ENCODE peak calls at places on chromosomes 11 and 22, in five cellular contexts. O is HCT116, S is mesendoderm, F is dorsolateral prefrontal cortex, N is heart left ventricle. L is an unnamed sample. For H3K27me3, the result is how much of the 10 kb centered on the place peaks cover.

GRCh38 chr11:117902001-117902855 is 25.8 kb upstream of the FXYD6 start:
- DNase-seq in F (no peak), N (peak), O (no peak), S (no peak), L (no peak)

GRCh38 chr11:99739464-99740089 is 718.8 kb downstream of the CNTN5 start:
- DNase-seq in N (no peak), S (peak), O (no peak), F (no peak), L (peak)

GRCh38 chr11:47352556-47352955 is at the start of gene MYBPC3:
- DNase-seq in F (no peak), S (no peak), O (no peak), N (peak), L (no peak)

GRCh38 chr11:76033699-76034098 is 172.6 kb downstream of the WNT11 start:
- DNase-seq in O (no peak), S (no peak), F (no peak), N (no peak), L (no peak)

GRCh38 chr11:107859459-107860239 is 1.1 kb upstream of the SLC35F2 start:
- DNase-seq in F (no peak), N (peak), O (peak), S (no peak), L (no peak)

GRCh38 chr11:21656065-21656464 is 536.8 kb upstream of the ANO5 start:
- DNase-seq in S (no peak), F (no peak), O (no peak), N (no peak), L (no peak)

GRCh38 chr22:20551805-20552449 is 44.5 kb downstream of the MED15 start:
- DNase-seq in F (peak), S (no peak), N (peak), O (no peak), L (no peak)

GRCh38 chr11:70833011-70833410 is 419.4 kb downstream of the SHANK2 start:
- DNase-seq in S (no peak), N (no peak), O (no peak), F (no peak), L (no peak)

GRCh38 chr11:8017894-8018741 is 31.0 kb downstream of the EIF3F start:
- DNase-seq in F (no peak), S (no peak), N (no peak), O (no peak), L (no peak)

GRCh38 chr22:28027453-28028448 is 108.7 kb upstream of the PITPNB start:
- DNase-seq in F (no peak), N (no peak), S (no peak), O (no peak), L (no peak)

GRCh38 chr11:105046898-105047579 is 1.9 kb upstream of the CARD16 start:
- DNase-seq in O (no peak), N (no peak), F (no peak), S (peak), L (no peak)

GRCh38 chr11:93875637-93876036 is 25.2 kb upstream of the VSTM5 start:
- DNase-seq in F (no peak), S (no peak), N (no peak), O (no peak), L (no peak)

GRCh38 chr11:100602716-100603115 is 84.4 kb upstream of the ARHGAP42 start:
- DNase-seq in F (no peak), N (no peak), S (no peak), O (no peak), L (no peak)

GRCh38 chr11:29184939-29185890 is 831.6 kb downstream of the KCNA4 start:
- DNase-seq in F (no peak), S (peak), N (no peak), O (no peak), L (no peak)

DNA sequence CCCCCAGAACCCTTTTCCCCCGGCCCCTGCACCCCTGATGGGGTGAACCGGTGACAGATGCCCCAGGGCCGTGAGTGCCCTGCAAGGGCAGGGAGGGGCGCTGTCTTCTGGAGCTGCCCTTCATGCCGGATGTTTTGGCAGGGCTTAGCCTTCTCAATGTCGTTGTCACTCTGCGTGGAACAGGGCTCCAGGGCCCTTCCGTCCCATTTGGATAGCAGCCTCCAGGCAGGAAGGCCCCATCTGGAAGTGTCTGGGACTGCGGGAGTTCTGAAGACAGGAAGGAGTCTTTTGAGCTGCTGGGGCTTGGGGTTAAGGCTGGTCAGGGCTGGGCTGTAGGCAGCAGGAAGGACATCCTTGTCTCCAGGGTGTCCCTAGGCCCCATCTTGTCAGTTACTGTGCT is 4.6 kb downstream of the FRMD8 start:
- DNase-seq in S (peak), F (no peak), N (peak), O (no peak), L (no peak)
- H3K4me3 ChIP-seq in S (no peak), F (peak), N (peak), O (no peak), L (no peak)

GRCh38 chr11:72657356-72657755 is 16.9 kb downstream of the PDE2A start:
- DNase-seq in F (no peak), N (no peak), O (no peak), S (no peak), L (no peak)
- H3K27me3 ChIP-seq in F (under half), N (under half), O (under half), S (under half), L (under half)

GRCh38 chr11:1521382-1522080 is 35.0 kb upstream of the MOB2 start:
- DNase-seq in O (no peak), S (no peak), N (no peak), F (no peak), L (no peak)

GRCh38 chr11:1522081-1522424 is 35.5 kb upstream of the MOB2 start:
- DNase-seq in O (no peak), F (no peak), S (no peak), N (no peak), L (no peak)

GRCh38 chr11:1519028-1519736 is 32.6 kb upstream of the MOB2 start:
- DNase-seq in S (no peak), N (no peak), F (no peak), O (no peak), L (no peak)

GRCh38 chr11:1520987-1521349 is 34.4 kb upstream of the MOB2 start:
- DNase-seq in N (peak), O (no peak), F (no peak), S (no peak), L (no peak)

DNA sequence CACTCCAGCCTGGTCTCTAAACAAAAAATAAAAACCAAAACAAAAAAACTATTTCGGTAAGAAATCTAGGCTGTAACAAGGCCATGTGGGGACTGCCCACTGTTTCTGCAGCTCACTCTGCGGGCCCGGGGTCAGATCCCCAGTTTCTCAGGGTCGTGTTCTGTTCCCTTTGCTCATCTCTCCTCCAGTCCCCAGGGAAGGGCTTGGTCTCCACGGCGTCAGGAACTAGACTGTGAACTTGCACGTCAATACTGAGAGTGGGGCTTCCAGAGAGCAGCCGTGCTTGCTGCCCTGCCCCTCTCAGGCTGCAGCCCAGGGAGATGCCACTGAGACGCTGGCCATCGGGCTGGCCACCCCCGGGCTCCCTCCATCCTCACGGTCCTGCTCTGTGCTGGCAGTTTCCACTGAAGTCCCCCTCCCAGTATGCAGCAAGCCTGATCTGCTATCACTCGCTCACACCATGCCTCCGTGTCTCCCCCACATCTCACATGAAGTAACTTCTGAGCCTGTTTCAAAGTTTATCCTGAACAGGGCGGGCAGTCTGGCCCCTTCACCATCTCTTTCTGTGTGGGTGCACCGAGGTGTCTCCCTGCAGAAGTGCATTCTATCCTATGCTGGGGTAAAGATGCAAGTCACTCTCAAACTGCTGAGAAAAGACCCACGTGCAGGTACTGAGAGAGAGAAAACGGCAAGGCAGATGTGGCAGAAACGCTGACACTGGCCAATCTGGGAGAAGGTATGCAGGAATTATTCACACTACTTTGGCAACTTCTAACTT is 33.8 kb upstream of the MOB2 start:
- DNase-seq in S (no peak), F (no peak), O (no peak), N (no peak), L (no peak)
- H3K4me3 ChIP-seq in S (no peak), F (no peak), O (no peak), N (no peak), L (no peak)

GRCh38 chr11:16605971-16606783 is 132.3 kb upstream of the C11orf58 start:
- DNase-seq in S (peak), N (peak), O (peak), F (peak), L (no peak)
- H3K27me3 ChIP-seq in S (under half), N (under half), O (half or more), F (half or more), L (half or more)

GRCh38 chr11:66115638-66116410 is 45.8 kb downstream of the PACS1 start:
- DNase-seq in S (no peak), N (no peak), O (no peak), F (no peak), L (no peak)
- H3K4me3 ChIP-seq in S (no peak), N (no peak), O (no peak), F (no peak), L (no peak)

GRCh38 chr22:22554324-22555284 is 4.5 kb downstream of the PRAME start:
- DNase-seq in O (no peak), S (no peak), F (no peak), N (no peak), L (no peak)

GRCh38 chr22:22550789-22551434 is 8.2 kb downstream of the PRAME start:
- DNase-seq in O (no peak), F (no peak), N (no peak), S (no peak), L (no peak)

GRCh38 chr22:22552630-22553029 is 6.4 kb downstream of the PRAME start:
- DNase-seq in S (peak), N (no peak), O (no peak), F (no peak), L (no peak)

GRCh38 chr22:22553735-22554134 is 5.3 kb downstream of the PRAME start:
- DNase-seq in F (no peak), N (no peak), O (no peak), S (no peak), L (no peak)

GRCh38 chr22:22553141-22553540 is 5.9 kb downstream of the PRAME start:
- DNase-seq in F (no peak), S (no peak), O (no peak), N (no peak), L (no peak)
- H3K27me3 ChIP-seq in F (under half), S (under half), O (under half), N (under half), L (under half)

DNA sequence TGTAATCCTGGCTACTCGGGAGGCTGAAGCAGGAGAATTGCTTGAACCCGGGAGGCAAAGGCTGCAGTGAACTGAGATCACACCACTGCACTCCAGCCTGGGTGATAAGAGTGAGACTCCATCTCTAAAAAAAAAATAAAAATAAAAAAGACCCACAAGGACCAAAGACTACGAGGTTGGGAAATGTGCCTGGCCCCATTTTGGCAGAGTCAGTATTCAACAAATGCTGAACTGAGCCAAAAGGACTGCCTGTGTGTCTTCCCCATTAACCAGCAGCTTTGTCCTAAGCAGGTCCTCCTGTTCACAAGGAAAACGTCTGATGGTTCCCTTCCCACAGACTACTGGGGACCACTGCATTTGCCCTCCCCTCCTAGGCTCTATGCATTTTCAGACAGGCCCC is 27.6 kb downstream of the ADORA2A start:
- DNase-seq in S (no peak), F (no peak), O (no peak), N (no peak), L (no peak)
- H3K4me3 ChIP-seq in S (no peak), F (no peak), O (no peak), N (no peak), L (no peak)

GRCh38 chr22:22386602-22387385 is 121.7 kb downstream of the ZNF280B start:
- DNase-seq in S (no peak), F (no peak), N (no peak), O (no peak), L (no peak)
- H3K27me3 ChIP-seq in S (under half), F (under half), N (under half), O (half or more), L (half or more)

DNA sequence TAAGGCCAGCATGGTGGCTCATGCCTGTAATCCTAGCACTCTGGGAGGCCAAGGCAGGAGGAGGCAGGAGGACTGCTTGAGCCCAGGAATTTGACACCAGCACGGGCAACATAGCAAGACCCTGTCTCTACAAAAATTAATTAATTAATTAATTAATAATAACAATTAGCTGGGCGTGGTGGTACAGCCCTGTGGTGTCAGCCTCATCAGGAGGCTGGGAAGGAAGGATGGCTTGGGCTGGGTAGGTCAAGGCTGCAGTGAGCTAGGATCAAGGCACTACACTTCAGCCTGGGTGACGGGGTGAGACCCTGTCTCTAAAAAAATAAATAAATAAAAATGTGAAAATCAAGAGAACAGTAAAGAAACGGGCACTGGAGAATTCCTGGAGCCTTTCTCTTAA is 1.3 kb downstream of the ARFGAP3 start:
- DNase-seq in S (no peak), N (no peak), O (no peak), F (no peak), L (no peak)
- H3K4me3 ChIP-seq in S (no peak), N (peak), O (peak), F (peak), L (no peak)

GRCh38 chr11:57203359-57203758 is 21.6 kb downstream of the LRRC55 start:
- DNase-seq in S (no peak), O (no peak), F (no peak), N (peak), L (no peak)
- H3K27me3 ChIP-seq in S (under half), O (under half), F (under half), N (under half), L (under half)